ENCODE peak calls at places on chromosomes 12 and 14, in six cellular contexts. B is breast epithelium, N is colonic mucosa, O is endodermal cell, C is aorta, F is fibroblast of lung. T is an unnamed sample.
A peak's percentile ranks its signal among the peaks of the same experiment; 100 is the strongest.

GRCh38 chr12:69569236-69569635 is 16.0 kb upstream of the CCT2 start:
- DNase-seq in B (no peak), N (no peak), O (no peak), C (no peak), F (peak; percentile 71), T (no peak)

GRCh38 chr12:12608557-12608957 is 3.1 kb upstream of the CREBL2 start:
- DNase-seq in B (no peak), N (no peak), O (no peak), C (no peak), F (peak; percentile 8), T (no peak)

GRCh38 chr14:60323199-60323891 is 74.3 kb downstream of the PPM1A start:
- DNase-seq in B (no peak), N (no peak), O (no peak), C (no peak), F (no peak), T (no peak)

GRCh38 chr12:12482959-12483358 is 79.7 kb downstream of the DUSP16 start:
- DNase-seq in B (no peak), N (no peak), O (no peak), C (no peak), F (no peak), T (no peak)

GRCh38 chr14:29654910-29655590 is 272.6 kb downstream of the PRKD1 start:
- DNase-seq in B (no peak), N (no peak), O (no peak), C (no peak), F (peak; percentile 56), T (no peak)

GRCh38 chr14:57171903-57172302 is 96.8 kb downstream of the EXOC5 start:
- DNase-seq in B (no peak), N (no peak), O (no peak), C (no peak), F (no peak), T (no peak)

GRCh38 chr14:89996963-89997362 is 41.2 kb downstream of the TDP1 start:
- DNase-seq in B (no peak), N (no peak), O (no peak), C (no peak), F (no peak), T (no peak)

GRCh38 chr12:110937104-110937641 is 16.8 kb upstream of the MYL2 start:
- DNase-seq in B (no peak), N (peak; percentile 41), O (peak; percentile 98), C (peak; percentile 66), F (peak; percentile 20), T (peak; percentile 24)

GRCh38 chr14:91223028-91223783 is 21.3 kb downstream of the GPR68 start:
- DNase-seq in B (no peak), N (no peak), O (no peak), C (no peak), F (no peak), T (no peak)

GRCh38 chr12:11944321-11944720 is 126.4 kb upstream of the BCL2L14 start:
- DNase-seq in B (no peak), N (no peak), O (no peak), C (no peak), F (peak; percentile 32), T (no peak)

GRCh38 chr12:78386871-78387270 is 477.7 kb upstream of the SYT1 start:
- DNase-seq in B (no peak), N (no peak), O (no peak), C (no peak), F (no peak), T (no peak)

GRCh38 chr12:113479578-113480335 is 8.1 kb upstream of the LHX5 start:
- DNase-seq in B (no peak), N (peak; percentile 21), O (peak; percentile 97), C (no peak), F (peak; percentile 39), T (peak; percentile 34)

GRCh38 chr12:122336015-122336946 is 70.0 kb upstream of the VPS33A start:
- DNase-seq in B (no peak), N (no peak), O (peak; percentile 76), C (no peak), F (peak; percentile 23), T (peak; percentile 30)

GRCh38 chr12:97535582-97535981 is 73.0 kb downstream of the RMST start:
- DNase-seq in B (no peak), N (no peak), O (no peak), C (no peak), F (peak; percentile 85), T (no peak)
- H3K4me1 ChIP-seq in B (no peaks in the 10 kb centered on the region), N (no peaks in the 10 kb centered on the region), O (no peaks in the 10 kb centered on the region), C (no peaks in the 10 kb centered on the region), F (no peaks in the 10 kb centered on the region), T (peaks cover 36% of the 10 kb centered on the region)

DNA sequence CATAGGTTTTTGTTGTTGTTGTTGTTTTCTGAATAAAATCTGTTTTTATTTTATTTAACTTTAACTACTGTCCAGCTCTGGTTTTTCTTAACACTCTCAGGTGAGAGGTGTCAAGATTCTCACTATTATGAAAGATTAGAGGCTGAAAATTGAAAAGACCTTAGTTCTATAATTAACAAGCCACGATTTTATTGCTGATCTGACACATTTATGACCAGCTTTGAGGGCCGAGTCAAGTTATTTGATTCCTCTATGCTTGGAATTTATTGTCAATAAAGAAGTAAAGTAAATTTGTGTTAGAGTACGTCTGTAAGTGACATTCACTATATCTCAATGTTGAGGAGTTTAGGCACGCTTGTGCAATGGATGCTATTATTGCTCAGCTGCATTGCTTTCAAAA is 808.8 kb downstream of the GALC start:
- DNase-seq in B (no peak), N (no peak), O (no peak), C (no peak), F (no peak), T (no peak)
- H3K4me1 ChIP-seq in B (no peaks in the 10 kb centered on the region), N (no peaks in the 10 kb centered on the region), O (no peaks in the 10 kb centered on the region), C (no peaks in the 10 kb centered on the region), F (no peaks in the 10 kb centered on the region), T (no peaks in the 10 kb centered on the region)

GRCh38 chr12:21650997-21651396 is 6.6 kb downstream of the LDHB start:
- DNase-seq in B (no peak), N (no peak), O (no peak), C (no peak), F (no peak), T (no peak)

GRCh38 chr12:21651821-21652220 is 5.8 kb downstream of the LDHB start:
- DNase-seq in B (no peak), N (no peak), O (no peak), C (no peak), F (no peak), T (no peak)

GRCh38 chr12:21648378-21648777 is 9.3 kb downstream of the LDHB start:
- DNase-seq in B (no peak), N (no peak), O (peak; percentile 48), C (no peak), F (no peak), T (no peak)

GRCh38 chr12:21647179-21647578 is 10.5 kb downstream of the LDHB start:
- DNase-seq in B (no peak), N (no peak), O (no peak), C (no peak), F (no peak), T (no peak)

DNA sequence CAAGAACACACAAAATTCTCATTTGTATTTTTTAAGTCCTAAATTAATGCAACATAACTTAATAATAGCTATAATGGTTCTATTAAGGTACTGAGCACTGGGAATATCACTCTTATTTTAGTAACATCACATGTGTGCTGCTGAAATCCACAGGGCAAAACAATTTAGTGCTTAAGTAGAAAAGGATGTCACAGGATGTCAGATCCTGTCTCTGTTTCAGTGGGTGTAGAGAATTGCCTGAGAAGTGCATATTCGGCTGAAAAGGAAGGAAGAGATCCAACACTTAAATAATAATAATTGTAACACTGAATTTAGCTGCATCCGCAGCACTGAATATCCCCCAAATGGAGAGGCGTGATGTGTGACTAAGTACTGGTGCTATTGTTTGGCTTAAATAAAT is 8.6 kb downstream of the LDHB start:
- DNase-seq in B (no peak), N (no peak), O (no peak), C (no peak), F (no peak), T (no peak)
- H3K4me1 ChIP-seq in B (no peaks in the 10 kb centered on the region), N (no peaks in the 10 kb centered on the region), O (peaks cover 14% of the 10 kb centered on the region), C (peaks cover 3% of the 10 kb centered on the region), F (peaks cover 3% of the 10 kb centered on the region), T (no peaks in the 10 kb centered on the region)

GRCh38 chr14:63852271-63852816 is 460 bp upstream of the SYNE2 start:
- DNase-seq in B (no peak), N (no peak), O (no peak), C (no peak), F (peak; percentile 34), T (peak; percentile 34)
- H3K4me1 ChIP-seq in B (peaks cover 16% of the 10 kb centered on the region), N (no peaks in the 10 kb centered on the region), O (peaks cover 4% of the 10 kb centered on the region), C (no peaks in the 10 kb centered on the region), F (no peaks in the 10 kb centered on the region), T (peaks cover 27% of the 10 kb centered on the region)

GRCh38 chr14:95320076-95320895 is 578 bp upstream of the CLMN start:
- DNase-seq in B (peak; percentile 40), N (no peak), O (peak; percentile 79), C (peak; percentile 63), F (no peak), T (peak; percentile 27)
- H3K4me1 ChIP-seq in B (no peaks in the 10 kb centered on the region), N (no peaks in the 10 kb centered on the region), O (no peaks in the 10 kb centered on the region), C (no peaks in the 10 kb centered on the region), F (peaks cover 2% of the 10 kb centered on the region), T (peaks cover 13% of the 10 kb centered on the region)

DNA sequence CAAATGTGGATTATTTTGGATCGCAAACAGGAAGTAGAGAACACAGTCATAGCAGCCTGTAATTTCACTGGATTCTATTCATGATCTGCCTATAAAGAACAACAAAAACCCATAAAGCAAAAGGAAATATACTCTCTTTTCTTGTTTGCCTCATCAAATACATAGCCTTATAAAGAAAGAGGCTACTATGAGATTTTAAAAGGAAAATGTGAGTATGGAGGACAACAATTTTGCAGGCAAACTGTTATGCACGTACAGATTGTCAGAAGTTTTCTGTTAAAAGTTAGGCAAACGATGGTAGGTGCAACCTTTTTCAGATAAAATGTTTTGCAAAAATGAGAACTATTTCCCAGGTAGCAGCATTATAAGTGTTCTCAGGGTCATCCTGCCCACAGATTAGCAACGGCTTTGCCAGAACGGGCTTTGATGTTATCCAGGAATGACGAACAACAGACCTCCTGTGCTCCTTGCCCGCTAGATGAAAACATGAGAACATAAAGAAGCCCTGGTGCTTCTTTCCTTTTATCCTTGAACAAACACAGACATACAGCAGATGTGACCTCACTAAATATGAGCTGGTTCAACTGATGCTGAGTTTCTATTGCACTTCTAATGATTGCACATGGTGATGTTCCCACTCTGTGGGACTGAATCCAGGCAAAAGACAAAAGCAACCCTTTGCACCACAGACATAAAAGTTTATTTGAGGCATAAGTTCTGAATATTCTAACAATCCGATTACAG is 88.1 kb downstream of the ITPR2 start:
- DNase-seq in B (no peak), N (no peak), O (no peak), C (no peak), F (peak; percentile 57), T (no peak)
- H3K4me1 ChIP-seq in B (no peaks in the 10 kb centered on the region), N (peaks cover 6% of the 10 kb centered on the region), O (no peaks in the 10 kb centered on the region), C (no peaks in the 10 kb centered on the region), F (peaks cover 12% of the 10 kb centered on the region), T (no peaks in the 10 kb centered on the region)

GRCh38 chr14:52023518-52023917 is 34.2 kb downstream of the RTRAF start:
- DNase-seq in B (no peak), N (no peak), O (no peak), C (no peak), F (peak; percentile 86), T (no peak)
- H3K4me1 ChIP-seq in B (no peaks in the 10 kb centered on the region), N (peaks cover 3% of the 10 kb centered on the region), O (peaks cover 8% of the 10 kb centered on the region), C (no peaks in the 10 kb centered on the region), F (peaks cover 36% of the 10 kb centered on the region), T (no peaks in the 10 kb centered on the region)

T was measured in thyroid gland.